ENCODE peak calls at places on chromosome 20, in nine cellular contexts. R is midbrain; A is cardiac fibroblast; N is IMR-90; H is activated CD4-positive, alpha-beta T cell treated with anti-CD3 and anti-CD28 coated beads, Interleukin-2, amount 50 U/mL, for 24 hours; X is GM04503; Z is esophagus squamous epithelium; D is GDM1; K is uterus. S is an unnamed sample.

GRCh38 chr20:24573557-24573956 is 104.1 kb downstream of the SYNDIG1 start:
- DNase-seq in N (no peak), Z (no peak), X (no peak), D (no peak), H (no peak), A (no peak), K (no peak), R (no peak), S (no peak)

GRCh38 chr20:24646331-24646730 is 176.9 kb downstream of the SYNDIG1 start:
- DNase-seq in D (no peak), A (no peak), K (no peak), N (no peak), Z (no peak), H (no peak), X (no peak), R (no peak), S (no peak)

GRCh38 chr20:53708129-53708968 is 114.7 kb upstream of the ZNF217 start:
- DNase-seq in H (no peak), N (peak; percentile 85), R (no peak), D (no peak), X (peak; percentile 71), A (peak; percentile 27), K (no peak), Z (no peak), S (no peak)

GRCh38 chr20:25209400-25209799 is 13.9 kb downstream of the ENTPD6 start:
- DNase-seq in R (no peak), N (no peak), X (no peak), H (no peak), Z (no peak), D (no peak), K (no peak), A (no peak), S (no peak)

GRCh38 chr20:8654486-8654885 is 414.4 kb upstream of the PLCB4 start:
- DNase-seq in H (no peak), K (no peak), A (no peak), D (no peak), N (no peak), X (no peak), Z (no peak), R (no peak), S (no peak)

GRCh38 chr20:17875981-17876385 is 92.6 kb downstream of the SNX5 start:
- DNase-seq in K (no peak), H (no peak), R (no peak), N (no peak), D (no peak), X (no peak), A (no peak), Z (no peak), S (no peak)

GRCh38 chr20:4169360-4170214 is 154.2 kb upstream of the RNF24 start:
- DNase-seq in X (no peak), Z (no peak), A (no peak), D (no peak), H (no peak), R (no peak), K (no peak), N (no peak), S (no peak)

GRCh38 chr20:58102252-58102651 is 126.2 kb downstream of the ANKRD60 start:
- DNase-seq in R (no peak), A (no peak), D (no peak), Z (no peak), H (no peak), N (no peak), X (peak; percentile 87), K (no peak), S (no peak)

GRCh38 chr20:22492497-22492896 is 91.9 kb downstream of the FOXA2 start:
- DNase-seq in N (no peak), X (no peak), H (no peak), D (no peak), Z (no peak), K (no peak), A (no peak), R (no peak), S (no peak)